ENCODE peak calls at places on chromosomes 12 and 14, in eight cellular contexts. Y is GM10248, H is cardiac fibroblast, U is GM04503, C is T-helper 2 cell, D is NCI-H748 treated with DMSO at 0.1 percent for 48 hours, X is ovary, L is lower leg skin. B is an unnamed sample.

GRCh38 chr14:56145965-56146364 is 27.8 kb downstream of the PELI2 start:
- DNase-seq in Y (no peak), X (no peak), L (no peak), H (peak), D (no peak), U (peak), C (no peak), B (peak)

GRCh38 chr14:86346818-86347384 is 817.0 kb downstream of the FLRT2 start:
- DNase-seq in C (no peak), H (no peak), L (no peak), D (no peak), Y (no peak), X (no peak), U (no peak), B (no peak)

GRCh38 chr14:93999573-93999972 is 2.5 kb downstream of the CCDC197 start:
- DNase-seq in L (no peak), X (no peak), D (no peak), Y (no peak), C (no peak), U (no peak), H (no peak), B (no peak)

GRCh38 chr12:94305293-94305957 is 154.2 kb downstream of the CEP83 start:
- DNase-seq in L (no peak), C (no peak), D (no peak), U (peak), Y (no peak), H (peak), X (no peak), B (no peak)

GRCh38 chr12:99954724-99955123 is 30.0 kb downstream of the ANKS1B start:
- DNase-seq in X (no peak), L (no peak), C (no peak), H (no peak), Y (no peak), U (no peak), D (no peak), B (no peak)

GRCh38 chr14:100292776-100293461 is 13.3 kb downstream of the SLC25A29 start:
- DNase-seq in Y (no peak), L (peak), H (no peak), D (no peak), U (no peak), C (no peak), X (peak), B (no peak)

GRCh38 chr14:69693145-69693544 is 73.8 kb upstream of the SRSF5 start:
- DNase-seq in H (peak), Y (peak), X (peak), L (no peak), D (peak), C (no peak), U (no peak), B (no peak)

GRCh38 chr12:4960030-4960429 is 50.3 kb downstream of the KCNA1 start:
- DNase-seq in Y (no peak), H (no peak), X (no peak), L (no peak), D (no peak), C (no peak), U (no peak), B (no peak)

GRCh38 chr14:66425402-66425801 is 60.8 kb upstream of the CCDC196 start:
- DNase-seq in D (no peak), U (no peak), Y (no peak), L (no peak), X (no peak), H (no peak), C (no peak), B (no peak)

GRCh38 chr14:71354142-71354541 is 446.9 kb downstream of the PCNX1 start:
- DNase-seq in U (no peak), H (no peak), Y (no peak), C (no peak), L (no peak), X (no peak), D (no peak), B (no peak)

GRCh38 chr12:89181271-89181920 is 170.9 kb downstream of the DUSP6 start:
- DNase-seq in D (no peak), L (no peak), H (peak), X (no peak), Y (no peak), C (no peak), U (peak), B (peak)

GRCh38 chr12:132278421-132279183 is 50.8 kb downstream of the GALNT9 start:
- DNase-seq in Y (no peak), L (no peak), D (no peak), H (no peak), U (no peak), C (no peak), X (no peak), B (no peak)

GRCh38 chr14:64388533-64389243 is 535 bp downstream of the MTHFD1 start:
- DNase-seq in U (peak), L (peak), X (no peak), Y (no peak), C (peak), D (peak), H (peak), B (peak)

GRCh38 chr12:49956663-49957569 is 4.8 kb upstream of the AQP5 start:
- DNase-seq in D (no peak), U (no peak), H (no peak), C (no peak), X (no peak), L (no peak), Y (no peak), B (no peak)

GRCh38 chr14:92944976-92945375 is 22.0 kb downstream of the CHGA start:
- DNase-seq in C (no peak), H (no peak), X (no peak), L (no peak), Y (no peak), U (no peak), D (no peak), B (no peak)

GRCh38 chr12:77914089-77914488 is 83.4 kb downstream of the NAV3 start:
- DNase-seq in H (peak), C (no peak), L (no peak), D (no peak), X (no peak), U (no peak), Y (no peak), B (no peak)

GRCh38 chr12:22539055-22539454 is 5.3 kb downstream of the C2CD5 start:
- DNase-seq in L (no peak), D (no peak), H (no peak), Y (no peak), C (no peak), X (no peak), U (no peak), B (no peak)

GRCh38 chr12:607541-608001 is 55.7 kb downstream of the NINJ2 start:
- DNase-seq in L (no peak), X (no peak), H (peak), U (no peak), D (no peak), C (no peak), Y (no peak), B (no peak)

GRCh38 chr12:62123721-62124203 is 136.4 kb upstream of the USP15 start:
- DNase-seq in U (peak), Y (peak), C (no peak), X (peak), D (peak), H (peak), L (no peak), B (peak)

GRCh38 chr14:81485372-81485771 is 48.3 kb downstream of the SEL1L start:
- DNase-seq in Y (no peak), D (no peak), U (no peak), C (no peak), X (no peak), H (no peak), L (no peak), B (no peak)

GRCh38 chr14:106509795-106510194 is 983.4 kb downstream of the TMEM121 start:
- DNase-seq in L (no peak), Y (no peak), U (no peak), X (no peak), D (no peak), H (no peak), C (no peak), B (no peak)

GRCh38 chr12:22467190-22467589 is 77.2 kb downstream of the C2CD5 start:
- DNase-seq in X (no peak), L (no peak), D (no peak), Y (no peak), C (no peak), U (no peak), H (no peak), B (no peak)

GRCh38 chr14:39376671-39377403 is 55.4 kb downstream of the FBXO33 start:
- DNase-seq in C (no peak), Y (no peak), L (no peak), D (no peak), X (no peak), H (peak), U (no peak), B (peak)

GRCh38 chr14:24959791-24960331 is 90.1 kb downstream of the STXBP6 start:
- DNase-seq in D (no peak), Y (peak), U (no peak), C (no peak), L (no peak), X (no peak), H (no peak), B (peak)

GRCh38 chr12:109302358-109302757 is 6.7 kb downstream of the FOXN4 start:
- DNase-seq in H (no peak), X (no peak), U (no peak), Y (no peak), L (no peak), C (no peak), D (no peak), B (no peak)

GRCh38 chr12:73384592-73384991 is 1112.4 kb downstream of the TRHDE start:
- DNase-seq in U (no peak), Y (no peak), X (no peak), D (no peak), L (no peak), C (no peak), H (no peak), B (no peak)

GRCh38 chr14:99146991-99147740 is 124.8 kb downstream of the BCL11B start:
- DNase-seq in Y (no peak), L (peak), H (no peak), X (no peak), D (no peak), C (no peak), U (no peak), B (no peak)

GRCh38 chr12:68483592-68484373 is 126.9 kb upstream of the RAP1B start:
- DNase-seq in C (no peak), Y (no peak), H (peak), L (no peak), D (no peak), U (peak), X (no peak), B (peak)

GRCh38 chr12:50842637-50843493 is at the start of gene TMPRSS12:
- DNase-seq in X (peak), C (no peak), D (no peak), H (peak), Y (no peak), U (no peak), L (no peak), B (no peak)

GRCh38 chr14:39230416-39230815 is 3.3 kb upstream of the MIA2 start:
- DNase-seq in H (peak), X (no peak), C (no peak), D (no peak), Y (no peak), L (no peak), U (no peak), B (peak)